ENCODE peak calls at places on chromosomes 12 and 14, in nine cellular contexts. V is SK-N-SH, F is K562, I is Panc1, Y is A549, T is HCT116, X is HL-60, D is HepG2, B is GM12878. O is an unnamed sample.
A peak's percentile ranks its signal among the peaks of the same experiment; 100 is the strongest.

GRCh38 chr12:91109148-91109564 is 2.1 kb downstream of the LUM start:
- DNase-seq in V (no peak), F (peak; percentile 7), I (peak; percentile 15), Y (peak; percentile 62), T (peak; percentile 27), X (peak; percentile 56), D (peak; percentile 20), B (peak; percentile 15), O (peak; percentile 78)

GRCh38 chr12:76428117-76428516 is 79.9 kb upstream of the BBS10 start:
- DNase-seq in V (no peak), F (no peak), I (no peak), Y (no peak), T (no peak), X (no peak), D (no peak), B (no peak), O (no peak)

GRCh38 chr14:60648934-60649814 is at the start of gene SIX1:
- DNase-seq in V (peak; percentile 88), F (peak; percentile 79), I (no peak), Y (peak; percentile 93), T (peak; percentile 62), X (no peak), D (peak; percentile 77), B (no peak), O (peak; percentile 97)

GRCh38 chr14:72495668-72496067 is 398.2 kb downstream of the DPF3 start:
- DNase-seq in V (no peak), F (no peak), I (no peak), Y (no peak), T (no peak), X (no peak), D (no peak), B (no peak), O (no peak)

GRCh38 chr14:85439696-85440328 is 90.1 kb upstream of the FLRT2 start:
- DNase-seq in V (no peak), F (no peak), I (no peak), Y (peak; percentile 72), T (no peak), X (no peak), D (no peak), B (no peak), O (no peak)

GRCh38 chr12:84969226-84969625 is 56.6 kb upstream of the SLC6A15 start:
- DNase-seq in V (no peak), F (no peak), I (no peak), Y (no peak), T (no peak), X (no peak), D (no peak), B (no peak), O (no peak)

GRCh38 chr14:92505826-92506225 is 7.8 kb upstream of the RIN3 start:
- DNase-seq in V (no peak), F (no peak), I (no peak), Y (no peak), T (no peak), X (no peak), D (no peak), B (no peak), O (no peak)

GRCh38 chr12:81520064-81520945 is 238.8 kb downstream of the PPFIA2 start:
- DNase-seq in V (no peak), F (no peak), I (no peak), Y (no peak), T (no peak), X (no peak), D (peak; percentile 0), B (no peak), O (no peak)

GRCh38 chr14:58368951-58369350 is 26.8 kb upstream of the TOMM20L start:
- DNase-seq in V (no peak), F (no peak), I (no peak), Y (no peak), T (no peak), X (no peak), D (no peak), B (no peak), O (no peak)

GRCh38 chr12:131486831-131487230 is 224.1 kb upstream of the SFSWAP start:
- DNase-seq in V (no peak), F (no peak), I (no peak), Y (no peak), T (no peak), X (no peak), D (no peak), B (no peak), O (peak; percentile 14)

DNA sequence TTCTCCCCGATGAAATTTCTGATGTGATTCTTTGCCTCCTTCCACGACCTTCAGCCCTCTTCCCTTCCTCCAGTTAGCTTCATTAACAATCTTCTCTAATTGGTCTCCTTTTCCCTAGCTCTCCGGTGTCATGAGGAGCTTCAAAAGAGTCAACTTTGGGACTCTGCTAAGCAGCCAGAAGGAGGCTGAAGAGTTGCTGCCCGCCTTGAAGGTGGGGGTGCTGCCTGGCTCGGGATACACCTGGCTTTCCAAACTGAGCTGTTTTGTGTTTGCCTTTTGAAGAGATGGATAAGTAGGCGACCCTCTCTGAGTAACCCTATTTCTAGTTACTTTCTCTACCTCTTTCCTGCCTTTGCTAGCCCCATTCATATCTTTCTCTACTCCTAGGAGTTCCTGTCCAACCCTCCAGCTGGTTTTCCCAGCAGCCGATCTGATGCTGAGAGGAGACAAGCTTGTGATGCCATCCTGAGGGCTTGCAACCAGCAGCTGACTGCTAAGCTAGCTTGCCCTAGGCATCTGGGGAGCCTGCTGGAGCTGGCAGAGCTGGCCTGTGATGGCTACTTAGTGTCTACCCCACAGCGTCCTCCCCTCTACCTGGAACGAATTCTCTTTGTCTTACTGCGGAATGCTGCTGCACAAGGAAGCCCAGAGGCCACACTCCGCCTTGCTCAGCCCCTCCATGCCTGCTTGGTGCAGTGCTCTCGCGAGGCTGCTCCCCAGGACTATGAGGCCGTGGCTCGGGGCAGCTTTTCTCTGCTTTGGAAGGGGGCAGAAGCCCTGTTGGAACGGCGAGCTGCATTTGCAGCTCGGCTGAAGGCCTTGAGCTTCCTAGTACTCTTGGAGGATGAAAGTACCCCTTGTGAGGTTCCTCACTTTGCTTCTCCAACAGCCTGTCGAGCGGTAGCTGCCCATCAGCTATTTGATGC is 801 bp downstream of the ESPL1 start:
- DNase-seq in V (peak; percentile 39), F (peak; percentile 24), I (no peak), Y (no peak), T (no peak), X (no peak), D (no peak), B (no peak), O (peak; percentile 24)
- TF ChIP-seq REST in V (no peak), F (no peak), I (no peak), Y (no peak), T (no peak), X (no peak), D (no peak), B (no peak), O (no peak)

DNA sequence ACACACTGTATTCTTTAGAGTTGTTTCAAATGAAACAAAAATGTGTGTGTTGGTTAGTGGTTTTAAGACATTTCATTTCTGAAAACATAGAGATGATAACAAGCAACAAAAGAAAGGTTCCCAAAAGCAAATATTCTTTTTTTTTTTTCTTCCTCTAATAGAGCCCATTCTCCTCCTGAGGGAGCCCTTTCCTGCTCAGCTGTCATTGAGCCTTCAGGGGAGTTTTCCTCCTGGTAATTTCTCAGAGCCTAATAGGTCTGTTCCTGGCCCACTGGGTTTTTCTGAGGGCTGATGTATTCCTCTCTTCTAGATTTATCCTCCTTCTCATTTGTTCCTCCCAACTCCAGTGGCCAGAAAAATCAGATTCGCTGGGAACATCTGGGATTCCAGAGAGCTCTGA is 654.5 kb downstream of the NOVA1 start:
- DNase-seq in V (no peak), F (no peak), I (no peak), Y (no peak), T (no peak), X (no peak), D (no peak), B (no peak), O (peak; percentile 17)
- H3K27ac ChIP-seq in V (no peak overlapping the region), F (no peak overlapping the region), I (no peak overlapping the region), Y (no peak overlapping the region), T (no peak overlapping the region), X (no peak overlapping the region), D (no peak overlapping the region), B (no peak overlapping the region), O (no peak overlapping the region)

GRCh38 chr14:81209187-81209836 is 11.4 kb downstream of the GTF2A1 start:
- DNase-seq in V (no peak), F (no peak), I (no peak), Y (no peak), T (no peak), X (peak; percentile 53), D (no peak), B (peak; percentile 37), O (no peak)

GRCh38 chr14:81208489-81208888 is 12.3 kb downstream of the GTF2A1 start:
- DNase-seq in V (no peak), F (no peak), I (no peak), Y (no peak), T (no peak), X (peak; percentile 62), D (no peak), B (no peak), O (no peak)

GRCh38 chr14:81206115-81206514 is 14.6 kb downstream of the GTF2A1 start:
- DNase-seq in V (no peak), F (no peak), I (peak; percentile 15), Y (no peak), T (no peak), X (no peak), D (peak; percentile 3), B (no peak), O (no peak)

GRCh38 chr14:81211844-81212243 is 8.9 kb downstream of the GTF2A1 start:
- DNase-seq in V (peak; percentile 22), F (no peak), I (no peak), Y (peak; percentile 37), T (no peak), X (peak; percentile 11), D (peak; percentile 35), B (no peak), O (peak; percentile 27)
- TF ChIP-seq REST in V (no peak), F (no peak), I (no peak), Y (no peak), T (no peak), X (no peak), D (no peak), B (no peak), O (no peak)

DNA sequence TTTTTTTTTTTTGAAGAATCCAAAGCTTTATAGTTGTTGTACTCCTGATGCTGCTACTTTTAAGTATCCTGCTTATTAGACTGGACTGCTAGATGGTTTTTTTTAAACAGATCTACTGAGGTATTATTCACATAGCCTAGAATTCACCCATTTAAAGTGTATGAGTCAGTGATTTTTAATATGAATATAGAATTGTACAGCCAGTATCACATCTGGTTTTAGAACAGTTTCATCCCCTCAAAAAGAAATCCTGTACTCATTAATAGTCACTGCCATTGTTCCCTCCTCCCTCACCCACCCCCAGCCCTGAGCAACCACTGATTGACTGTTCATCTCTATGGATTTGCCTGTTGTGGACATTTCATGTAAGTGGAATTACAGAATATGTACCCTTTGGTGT is 98.4 kb downstream of the PPP2R5C start:
- DNase-seq in V (no peak), F (no peak), I (no peak), Y (no peak), T (no peak), X (no peak), D (no peak), B (no peak), O (no peak)
- H3K27ac ChIP-seq in V (no peak overlapping the region), F (no peak overlapping the region), I (no peak overlapping the region), Y (no peak overlapping the region), T (no peak overlapping the region), X (no peak overlapping the region), D (no peak overlapping the region), B (no peak overlapping the region), O (no peak overlapping the region)

DNA sequence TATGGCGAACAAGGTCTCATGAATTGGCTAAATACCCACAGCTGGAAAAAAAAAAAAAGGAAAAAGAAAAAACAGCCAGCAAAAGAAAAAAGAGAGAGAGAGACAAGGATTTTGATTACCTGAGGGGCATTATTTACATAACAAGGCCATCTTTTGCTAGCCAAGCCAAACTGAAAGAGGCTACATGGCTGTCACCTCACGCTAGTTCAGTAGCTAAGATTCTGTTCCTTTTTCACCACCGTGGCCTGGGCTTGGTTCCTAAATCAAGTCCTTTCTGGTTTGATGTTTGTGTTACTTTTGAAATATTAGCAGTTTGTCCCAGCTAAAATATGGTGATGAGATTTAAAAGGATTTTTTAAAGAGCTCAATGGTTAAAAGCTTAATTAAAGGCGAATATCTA is 2.0 kb upstream of the SDS start:
- DNase-seq in V (no peak), F (no peak), I (no peak), Y (no peak), T (no peak), X (no peak), D (no peak), B (no peak), O (peak; percentile 35)
- TF ChIP-seq REST in V (no peak), F (no peak), I (no peak), Y (no peak), T (no peak), X (no peak), D (no peak), B (no peak), O (no peak)

O was measured in GM23338.